ENCODE peak calls at places on chromosomes 4 and X, in four cellular contexts. N is fibroblast of lung; W is CD8-positive, alpha-beta memory T cell; V is adrenal gland. Z is an unnamed sample.

GRCh38 chr4:1415681-1415981 is 9.4 kb upstream of the NKX1-1 start:
- DNase-seq in N (no peak), W (no peak), V (no peak), Z (no peak)

GRCh38 chrX:79452879-79453278 is 85.7 kb upstream of the ITM2A start:
- DNase-seq in W (no peak), V (no peak), N (no peak), Z (no peak)

GRCh38 chr4:7673111-7673510 is 238.4 kb upstream of the PSAPL1 start:
- DNase-seq in N (peak), V (no peak), W (peak), Z (no peak)

GRCh38 chrX:145817666-145818521 is at the start of gene SLITRK2:
- DNase-seq in V (no peak), N (peak), W (no peak), Z (no peak)

GRCh38 chrX:57453901-57454300 is 137.9 kb upstream of the ZXDB start:
- DNase-seq in N (no peak), W (no peak), V (no peak), Z (peak)

GRCh38 chr4:82721819-82722423 is 76.7 kb downstream of the SCD5 start:
- DNase-seq in N (peak), V (peak), W (no peak), Z (no peak)

GRCh38 chrX:119948381-119948780 is 4.8 kb upstream of the NKAP start:
- DNase-seq in V (no peak), N (no peak), W (no peak), Z (no peak)

GRCh38 chrX:68238568-68238967 is 194.7 kb downstream of the OPHN1 start:
- DNase-seq in W (no peak), N (no peak), V (no peak), Z (no peak)

GRCh38 chr4:7854697-7855370 is 84.8 kb downstream of the AFAP1 start:
- DNase-seq in V (no peak), N (no peak), W (peak), Z (peak)

GRCh38 chr4:16205298-16206164 is 20.7 kb downstream of the TAPT1 start:
- DNase-seq in W (no peak), V (no peak), N (no peak), Z (peak)

GRCh38 chr4:31674313-31674947 is 954.3 kb downstream of the PCDH7 start:
- DNase-seq in W (no peak), N (peak), V (no peak), Z (peak)

GRCh38 chr4:186651624-186652023 is 72.0 kb downstream of the FAT1 start:
- DNase-seq in W (no peak), V (peak), N (peak), Z (peak)

GRCh38 chrX:116238866-116239265 is 68.3 kb downstream of the AGTR2 start:
- DNase-seq in N (no peak), V (no peak), W (no peak), Z (no peak)

GRCh38 chr4:41719417-41719816 is 29.1 kb downstream of the PHOX2B start:
- DNase-seq in N (no peak), W (no peak), V (no peak), Z (no peak)

GRCh38 chr4:48331577-48332340 is 9.6 kb upstream of the SLAIN2 start:
- DNase-seq in W (no peak), N (peak), V (no peak), Z (peak)

GRCh38 chrX:30141966-30142365 is 73.4 kb upstream of the MAGEB2 start:
- DNase-seq in V (peak), W (no peak), N (peak), Z (peak)

Z was measured in cardiac fibroblast.